ENCODE peak calls at places on chromosome 10, in six cellular contexts. One of them, this sample, is unnamed.

GRCh38 chr10:36504752-36505151 is 620.6 kb upstream of the ANKRD30A start:
- DNase-seq in HCT116: no peak
- DNase-seq in sigmoid colon: no peak
- DNase-seq in stomach: no peak
- DNase-seq in spleen: no peak
- DNase-seq in suprapubic skin: no peak
- DNase-seq in this sample: no peak

GRCh38 chr10:70964881-70965280 is 76.5 kb upstream of the PCBD1 start:
- DNase-seq in spleen: peak; percentile 54
- DNase-seq in HCT116: no peak
- DNase-seq in sigmoid colon: no peak
- DNase-seq in suprapubic skin: no peak
- DNase-seq in stomach: no peak
- DNase-seq in this sample: no peak

GRCh38 chr10:7872041-7872442 is 53.7 kb downstream of the TAF3 start:
- DNase-seq in sigmoid colon: no peak
- DNase-seq in suprapubic skin: no peak
- DNase-seq in spleen: no peak
- DNase-seq in stomach: no peak
- DNase-seq in HCT116: peak; percentile 0
- DNase-seq in this sample: no peak

GRCh38 chr10:67943917-67944316 is 59.5 kb downstream of the SIRT1 start:
- DNase-seq in spleen: no peak
- DNase-seq in HCT116: no peak
- DNase-seq in sigmoid colon: no peak
- DNase-seq in suprapubic skin: no peak
- DNase-seq in stomach: no peak
- DNase-seq in this sample: no peak

GRCh38 chr10:111767661-111768060 is 415.9 kb downstream of the GPAM start:
- DNase-seq in spleen: no peak
- DNase-seq in stomach: no peak
- DNase-seq in HCT116: no peak
- DNase-seq in suprapubic skin: no peak
- DNase-seq in sigmoid colon: no peak
- DNase-seq in this sample: no peak

GRCh38 chr10:26391701-26392695 is 46.1 kb upstream of the APBB1IP start:
- DNase-seq in suprapubic skin: no peak
- DNase-seq in sigmoid colon: no peak
- DNase-seq in stomach: no peak
- DNase-seq in spleen: peak; percentile 85
- DNase-seq in HCT116: no peak
- DNase-seq in this sample: peak; percentile 38

GRCh38 chr10:80268266-80268665 is 21.2 kb downstream of the MAT1A start:
- DNase-seq in spleen: no peak
- DNase-seq in stomach: no peak
- DNase-seq in sigmoid colon: no peak
- DNase-seq in HCT116: no peak
- DNase-seq in suprapubic skin: no peak
- DNase-seq in this sample: no peak

GRCh38 chr10:86167762-86168128 is 198.8 kb downstream of the GRID1 start:
- DNase-seq in stomach: no peak
- DNase-seq in spleen: peak; percentile 47
- DNase-seq in suprapubic skin: peak; percentile 56
- DNase-seq in HCT116: no peak
- DNase-seq in sigmoid colon: peak; percentile 49
- DNase-seq in this sample: no peak

GRCh38 chr10:91602449-91602848 is 30.4 kb downstream of the PPP1R3C start:
- DNase-seq in suprapubic skin: no peak
- DNase-seq in sigmoid colon: no peak
- DNase-seq in spleen: no peak
- DNase-seq in stomach: no peak
- DNase-seq in HCT116: no peak
- DNase-seq in this sample: no peak

GRCh38 chr10:10910634-10911033 is 107.0 kb upstream of the CELF2 start:
- DNase-seq in stomach: no peak
- DNase-seq in spleen: no peak
- DNase-seq in suprapubic skin: no peak
- DNase-seq in sigmoid colon: no peak
- DNase-seq in HCT116: no peak
- DNase-seq in this sample: no peak

GRCh38 chr10:52771534-52772455 is 789 bp downstream of the MBL2 start:
- DNase-seq in spleen: no peak
- DNase-seq in HCT116: no peak
- DNase-seq in suprapubic skin: no peak
- DNase-seq in sigmoid colon: no peak
- DNase-seq in stomach: no peak
- DNase-seq in this sample: no peak

GRCh38 chr10:75469018-75469616 is 37.7 kb downstream of the LRMDA start:
- DNase-seq in sigmoid colon: peak; percentile 85
- DNase-seq in stomach: no peak
- DNase-seq in spleen: no peak
- DNase-seq in HCT116: no peak
- DNase-seq in suprapubic skin: no peak
- DNase-seq in this sample: no peak

GRCh38 chr10:110307805-110308204 is 3.1 kb upstream of the SMNDC1 start:
- DNase-seq in suprapubic skin: no peak
- DNase-seq in sigmoid colon: no peak
- DNase-seq in stomach: no peak
- DNase-seq in HCT116: no peak
- DNase-seq in spleen: no peak
- DNase-seq in this sample: no peak

GRCh38 chr10:114879541-114880158 is 58.1 kb downstream of the FHIP2A start:
- DNase-seq in sigmoid colon: no peak
- DNase-seq in spleen: no peak
- DNase-seq in HCT116: peak; percentile 43
- DNase-seq in stomach: no peak
- DNase-seq in suprapubic skin: no peak
- DNase-seq in this sample: no peak
- TF ChIP-seq CTCF in sigmoid colon: no peak
- TF ChIP-seq CTCF in spleen: peak; percentile 54
- TF ChIP-seq CTCF in HCT116: peak; percentile 98
- TF ChIP-seq CTCF in stomach: peak; percentile 21
- TF ChIP-seq CTCF in suprapubic skin: no peak
- TF ChIP-seq CTCF in this sample: peak; percentile 32

DNA sequence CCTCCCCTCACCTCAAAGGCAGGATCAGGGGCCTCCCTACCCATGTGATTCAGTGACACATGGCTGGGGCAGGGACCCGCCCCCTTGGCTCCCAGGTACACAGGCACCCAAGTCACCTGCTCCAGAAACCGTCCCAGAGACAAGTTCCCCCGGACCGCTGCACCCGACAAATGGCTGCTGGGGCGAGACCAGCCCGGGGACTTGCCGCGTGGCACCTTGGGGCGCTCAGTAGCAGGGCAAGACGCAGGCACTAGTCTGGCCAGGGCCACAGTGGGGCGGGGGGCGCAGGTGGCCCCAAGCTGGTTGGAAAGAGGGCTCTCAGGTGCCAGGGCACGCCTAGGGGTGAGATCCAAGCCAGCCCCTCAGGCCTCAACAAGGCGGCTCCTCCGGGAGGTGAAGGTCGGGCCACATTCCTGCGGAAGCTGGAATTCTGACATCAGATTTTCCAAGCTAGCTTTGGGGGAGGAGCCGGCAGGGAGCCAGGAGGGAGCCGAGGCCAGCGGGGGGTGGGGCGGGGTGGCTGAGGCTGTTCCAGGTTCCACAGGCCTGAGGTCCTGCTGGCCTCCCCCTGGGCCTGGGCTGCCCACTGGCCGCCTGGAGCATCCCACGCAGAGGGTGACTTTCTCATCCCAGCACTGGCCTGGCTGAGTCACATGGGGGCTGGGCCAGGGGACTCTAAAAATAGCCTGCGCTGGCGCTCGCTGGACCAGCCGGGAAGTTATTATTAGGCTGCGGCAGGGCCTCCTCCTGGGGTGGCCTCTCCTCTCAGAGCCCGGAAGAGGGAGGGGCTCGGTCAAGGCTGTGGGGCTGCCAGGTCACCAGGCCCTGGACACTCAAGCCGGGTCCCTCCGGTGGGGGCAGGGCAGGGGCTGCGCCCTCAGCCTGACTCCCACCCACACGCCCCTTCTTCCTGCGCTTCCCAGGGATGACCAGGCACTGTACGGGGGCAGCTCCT is 20.5 kb upstream of the INPP5A start:
- DNase-seq in sigmoid colon: peak; percentile 99
- DNase-seq in HCT116: no peak
- DNase-seq in suprapubic skin: peak; percentile 93
- DNase-seq in stomach: peak; percentile 87
- DNase-seq in spleen: peak; percentile 83
- DNase-seq in this sample: peak; percentile 91
- TF ChIP-seq POLR2AphosphoS5 in sigmoid colon: peak; percentile 89
- TF ChIP-seq POLR2AphosphoS5 in HCT116: peak; percentile 65
- TF ChIP-seq POLR2AphosphoS5 in suprapubic skin: no peak
- TF ChIP-seq POLR2AphosphoS5 in stomach: peak; percentile 65
- TF ChIP-seq POLR2AphosphoS5 in spleen: peak; percentile 77
- TF ChIP-seq POLR2AphosphoS5 in this sample: peak; percentile 68

GRCh38 chr10:122197823-122198222 is 73.3 kb upstream of the BTBD16 start:
- DNase-seq in spleen: no peak
- DNase-seq in suprapubic skin: no peak
- DNase-seq in HCT116: no peak
- DNase-seq in stomach: no peak
- DNase-seq in sigmoid colon: no peak
- DNase-seq in this sample: no peak

GRCh38 chr10:122199689-122200088 is 71.4 kb upstream of the BTBD16 start:
- DNase-seq in spleen: no peak
- DNase-seq in stomach: no peak
- DNase-seq in HCT116: no peak
- DNase-seq in sigmoid colon: no peak
- DNase-seq in suprapubic skin: no peak
- DNase-seq in this sample: no peak

GRCh38 chr10:122196218-122196617 is 74.9 kb upstream of the BTBD16 start:
- DNase-seq in sigmoid colon: no peak
- DNase-seq in HCT116: no peak
- DNase-seq in spleen: no peak
- DNase-seq in stomach: no peak
- DNase-seq in suprapubic skin: no peak
- DNase-seq in this sample: no peak

GRCh38 chr10:122199070-122199469 is 72.0 kb upstream of the BTBD16 start:
- DNase-seq in stomach: no peak
- DNase-seq in HCT116: no peak
- DNase-seq in spleen: no peak
- DNase-seq in sigmoid colon: no peak
- DNase-seq in suprapubic skin: no peak
- DNase-seq in this sample: no peak

DNA sequence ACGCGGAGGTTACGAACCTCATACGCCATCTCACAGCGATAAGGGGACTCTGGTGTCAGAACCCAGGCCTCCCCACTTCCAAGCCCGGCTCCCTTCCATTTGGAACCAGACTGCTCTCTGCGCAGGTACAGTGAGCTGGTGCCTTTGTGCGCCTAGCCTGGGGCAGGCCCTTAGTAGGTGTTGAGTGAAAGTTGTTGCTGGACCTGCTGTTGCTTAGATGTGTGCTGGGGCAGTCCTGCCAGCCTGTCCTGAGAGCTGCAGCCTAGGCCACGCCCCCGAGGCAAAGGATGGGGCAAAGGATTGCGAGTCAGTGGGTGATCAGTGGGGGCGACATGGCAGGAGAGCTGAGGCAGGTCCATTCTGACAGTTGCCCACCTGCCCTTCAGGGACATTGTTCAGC is 72.5 kb upstream of the BTBD16 start:
- DNase-seq in spleen: no peak
- DNase-seq in stomach: no peak
- DNase-seq in suprapubic skin: no peak
- DNase-seq in HCT116: no peak
- DNase-seq in sigmoid colon: no peak
- DNase-seq in this sample: no peak
- H3K4me3 ChIP-seq in spleen: no peak overlapping the region
- H3K4me3 ChIP-seq in stomach: no peak overlapping the region
- H3K4me3 ChIP-seq in suprapubic skin: no peak overlapping the region
- H3K4me3 ChIP-seq in HCT116: no peak overlapping the region
- H3K4me3 ChIP-seq in sigmoid colon: no peak overlapping the region
- H3K4me3 ChIP-seq in this sample: no peak overlapping the region

GRCh38 chr10:4281207-4281825 is 496.3 kb upstream of the KLF6 start:
- DNase-seq in sigmoid colon: no peak
- DNase-seq in suprapubic skin: no peak
- DNase-seq in spleen: no peak
- DNase-seq in HCT116: no peak
- DNase-seq in stomach: no peak
- DNase-seq in this sample: no peak

GRCh38 chr10:4278161-4278560 is 493.2 kb upstream of the KLF6 start:
- DNase-seq in spleen: no peak
- DNase-seq in sigmoid colon: no peak
- DNase-seq in stomach: no peak
- DNase-seq in HCT116: no peak
- DNase-seq in suprapubic skin: no peak
- DNase-seq in this sample: no peak

GRCh38 chr10:4280481-4281206 is 495.6 kb upstream of the KLF6 start:
- DNase-seq in HCT116: no peak
- DNase-seq in stomach: no peak
- DNase-seq in spleen: no peak
- DNase-seq in sigmoid colon: no peak
- DNase-seq in suprapubic skin: no peak
- DNase-seq in this sample: no peak

GRCh38 chr10:4282496-4282895 is 497.5 kb upstream of the KLF6 start:
- DNase-seq in sigmoid colon: no peak
- DNase-seq in spleen: no peak
- DNase-seq in HCT116: no peak
- DNase-seq in stomach: no peak
- DNase-seq in suprapubic skin: no peak
- DNase-seq in this sample: no peak

GRCh38 chr10:4279649-4280048 is 494.6 kb upstream of the KLF6 start:
- DNase-seq in suprapubic skin: no peak
- DNase-seq in stomach: no peak
- DNase-seq in spleen: no peak
- DNase-seq in HCT116: no peak
- DNase-seq in sigmoid colon: no peak
- DNase-seq in this sample: no peak
- TF ChIP-seq CTCF in suprapubic skin: no peak
- TF ChIP-seq CTCF in stomach: no peak
- TF ChIP-seq CTCF in spleen: no peak
- TF ChIP-seq CTCF in HCT116: no peak
- TF ChIP-seq CTCF in sigmoid colon: no peak
- TF ChIP-seq CTCF in this sample: no peak

DNA sequence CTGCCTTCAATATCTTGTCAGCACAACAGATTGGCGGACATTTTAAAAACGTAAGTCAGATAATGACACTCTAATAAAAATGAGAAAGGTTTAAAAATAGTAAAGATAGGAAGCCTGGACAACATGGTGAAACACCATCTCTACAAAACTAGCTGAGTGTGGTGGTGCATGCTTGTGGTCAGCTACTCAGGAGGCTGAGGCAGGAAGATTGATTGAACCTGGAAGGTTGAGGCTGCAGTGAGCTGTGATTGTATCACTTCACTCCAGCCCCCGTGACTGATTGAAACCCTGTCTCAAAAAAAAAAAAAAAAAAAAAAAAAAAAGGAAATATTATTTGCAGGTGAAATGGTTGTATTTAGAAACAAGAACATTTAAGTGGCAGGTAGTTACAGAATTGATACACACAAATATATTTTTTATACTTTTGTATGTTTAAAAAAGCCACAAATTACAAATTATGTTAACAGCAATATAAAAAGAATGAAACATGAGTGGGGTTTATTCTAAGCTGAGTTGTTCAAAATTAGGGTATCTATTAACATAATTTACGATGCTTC is 141.9 kb downstream of the ADK start:
- DNase-seq in suprapubic skin: no peak
- DNase-seq in spleen: no peak
- DNase-seq in HCT116: peak; percentile 10
- DNase-seq in sigmoid colon: no peak
- DNase-seq in stomach: no peak
- DNase-seq in this sample: no peak
- TF ChIP-seq POLR2AphosphoS5 in suprapubic skin: no peak
- TF ChIP-seq POLR2AphosphoS5 in spleen: no peak
- TF ChIP-seq POLR2AphosphoS5 in HCT116: no peak
- TF ChIP-seq POLR2AphosphoS5 in sigmoid colon: no peak
- TF ChIP-seq POLR2AphosphoS5 in stomach: no peak
- TF ChIP-seq POLR2AphosphoS5 in this sample: no peak